ENCODE peak calls at places on chromosome 18, in four cellular contexts. K, B, P and N are unnamed samples.

GRCh38 chr18:64370036-64370435 is 221.1 kb upstream of the LINC00305 start:
- DNase-seq in P (no peak), B (no peak), K (no peak), N (no peak)

GRCh38 chr18:33440384-33441043 is at the start of gene CCDC178:
- DNase-seq in K (no peak), P (no peak), B (peak), N (no peak)

GRCh38 chr18:55422456-55423185 is 165.4 kb downstream of the TCF4 start:
- DNase-seq in P (peak), B (peak), K (no peak), N (no peak)

GRCh38 chr18:25941556-25941955 is 148.9 kb downstream of the SS18 start:
- DNase-seq in B (no peak), P (no peak), K (no peak), N (no peak)

GRCh38 chr18:3037423-3037915 is 24.5 kb upstream of the LPIN2 start:
- DNase-seq in K (peak), B (no peak), P (peak), N (peak)

GRCh38 chr18:41513438-41513837 is 441.6 kb upstream of the PIK3C3 start:
- DNase-seq in K (no peak), P (no peak), B (no peak), N (no peak)

GRCh38 chr18:13521418-13521817 is 204.9 kb downstream of the FAM210A start:
- DNase-seq in B (no peak), P (no peak), K (no peak), N (no peak)

GRCh38 chr18:9094307-9095226 is 7.9 kb upstream of the NDUFV2 start:
- DNase-seq in K (peak), P (no peak), B (no peak), N (peak)

GRCh38 chr18:79695856-79696850 is 16.6 kb downstream of the CTDP1 start:
- DNase-seq in K (no peak), B (no peak), P (peak), N (no peak)

GRCh38 chr18:8856187-8856586 is 150.8 kb downstream of the MTCL1 start:
- DNase-seq in K (no peak), B (no peak), P (no peak), N (no peak)

GRCh38 chr18:22099925-22100324 is 69.5 kb upstream of the GATA6 start:
- DNase-seq in P (no peak), K (no peak), B (no peak), N (no peak)

GRCh38 chr18:12460874-12461273 is 53.1 kb downstream of the PRELID3A start:
- DNase-seq in K (no peak), B (no peak), P (no peak), N (no peak)

GRCh38 chr18:58320907-58321561 is 277.0 kb downstream of the NEDD4L start:
- DNase-seq in K (no peak), B (no peak), P (no peak), N (no peak)

GRCh38 chr18:57833441-57834101 is 30.5 kb upstream of the ATP8B1 start:
- DNase-seq in K (peak), B (no peak), P (no peak), N (no peak)

GRCh38 chr18:51537487-51537886 is 340.0 kb upstream of the MEX3C start:
- DNase-seq in B (peak), P (no peak), K (peak), N (peak)